ENCODE peak calls at places on chromosomes 6 and 20, in six cellular contexts. U is OCI-LY7, L is fibroblast of lung, I is left ventricle myocardium inferior, B is lung, R is colonic mucosa. N is an unnamed sample.

GRCh38 chr6:41705996-41706835 is 29.2 kb downstream of the TFEB start:
- DNase-seq in U (peak; percentile 94), L (peak; percentile 74), I (peak; percentile 82), B (peak; percentile 79), R (peak; percentile 76), N (peak; percentile 40)

GRCh38 chr6:111874030-111874425 is 776 bp upstream of the FYN start:
- DNase-seq in U (peak; percentile 65), L (peak; percentile 35), I (no peak), B (no peak), R (peak; percentile 48), N (no peak)

GRCh38 chr6:90294989-90295853 is 1.4 kb downstream of the BACH2 start:
- DNase-seq in U (peak; percentile 70), L (peak; percentile 58), I (peak; percentile 47), B (peak; percentile 31), R (peak; percentile 28), N (peak; percentile 49)

GRCh38 chr6:37303891-37304503 is 46.1 kb upstream of the TMEM217 start:
- DNase-seq in U (peak; percentile 43), L (peak; percentile 34), I (no peak), B (no peak), R (no peak), N (no peak)

GRCh38 chr20:36613974-36614373 is 8.4 kb downstream of the RAB5IF start:
- DNase-seq in U (no peak), L (no peak), I (no peak), B (peak; percentile 45), R (peak; percentile 34), N (peak; percentile 63)

GRCh38 chr6:157078326-157078725 is 245.0 kb downstream of the TMEM242 start:
- DNase-seq in U (no peak), L (no peak), I (no peak), B (no peak), R (no peak), N (no peak)

GRCh38 chr20:11260611-11261010 is 586.8 kb upstream of the JAG1 start:
- DNase-seq in U (no peak), L (peak; percentile 92), I (no peak), B (no peak), R (no peak), N (no peak)

GRCh38 chr6:146878564-146879343 is 280.0 kb downstream of the ADGB start:
- DNase-seq in U (no peak), L (no peak), I (no peak), B (no peak), R (no peak), N (no peak)

GRCh38 chr6:53664623-53665022 is 933 bp downstream of the KLHL31 start:
- DNase-seq in U (no peak), L (no peak), I (peak; percentile 69), B (no peak), R (no peak), N (no peak)

GRCh38 chr6:149683256-149683860 is 34.5 kb downstream of the LATS1 start:
- DNase-seq in U (no peak), L (no peak), I (no peak), B (no peak), R (no peak), N (no peak)

GRCh38 chr6:112337209-112337638 is 9.9 kb upstream of the RFPL4B start:
- DNase-seq in U (peak; percentile 5), L (peak; percentile 86), I (peak; percentile 27), B (peak; percentile 40), R (peak; percentile 32), N (peak; percentile 49)

DNA sequence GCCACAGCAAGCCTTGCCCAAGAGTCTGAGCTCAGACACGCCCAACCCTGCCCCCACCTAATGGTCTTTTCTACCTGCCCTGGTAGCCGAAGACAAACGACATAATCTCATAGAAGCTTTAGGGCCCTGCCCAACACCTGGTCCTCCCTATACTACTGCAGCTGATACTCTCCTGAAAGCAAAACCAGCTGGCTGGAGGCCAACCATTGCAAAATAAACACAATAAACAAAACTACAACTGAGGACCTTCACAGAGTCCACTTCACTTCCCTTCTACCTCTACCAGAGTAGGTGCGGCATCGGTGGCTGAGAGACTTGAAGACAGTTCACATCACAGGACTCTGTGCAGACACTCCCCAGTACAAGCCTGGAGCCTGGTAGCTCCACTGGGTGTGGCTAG is 476.2 kb downstream of the MMUT start:
- DNase-seq in U (no peak), L (no peak), I (no peak), B (no peak), R (peak; percentile 41), N (no peak)
- H3K9me3 ChIP-seq in U (no peaks in the 10 kb centered on the region), L (no peaks in the 10 kb centered on the region), I (peaks cover 38% of the 10 kb centered on the region), B (no peaks in the 10 kb centered on the region), R (no peaks in the 10 kb centered on the region), N (no peaks in the 10 kb centered on the region)

GRCh38 chr6:73121421-73121993 is 103.8 kb downstream of the KHDC1L start:
- DNase-seq in U (no peak), L (peak; percentile 77), I (no peak), B (no peak), R (no peak), N (no peak)
- TF ChIP-seq CTCF in U (no peak), L (no peak), I (no peak), B (no peak), R (no peak), N (no peak)

GRCh38 chr20:7015257-7015656 is 247.8 kb downstream of the BMP2 start:
- DNase-seq in U (no peak), L (no peak), I (no peak), B (peak; percentile 34), R (no peak), N (no peak)

DNA sequence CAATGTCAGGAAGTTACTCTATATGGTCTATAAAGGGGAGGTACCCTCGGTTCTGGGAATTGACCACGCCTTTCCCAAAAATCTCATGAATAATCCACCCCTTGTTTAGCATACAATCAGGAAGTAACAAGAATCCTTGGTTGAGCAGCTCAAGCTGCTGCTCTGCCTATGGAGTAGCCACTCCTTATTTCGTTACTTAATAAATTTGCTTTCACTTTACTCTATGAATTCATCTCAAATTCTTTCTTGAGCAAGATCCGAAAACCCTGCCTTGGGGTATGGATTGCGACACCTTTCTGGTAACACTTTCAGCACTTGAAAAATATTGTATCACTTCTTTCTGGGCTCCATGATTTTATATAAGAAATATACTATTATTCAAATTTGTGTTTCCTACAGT is 243.1 kb downstream of the BMP2 start:
- DNase-seq in U (no peak), L (no peak), I (no peak), B (no peak), R (no peak), N (no peak)
- H3K9me3 ChIP-seq in U (no peaks in the 10 kb centered on the region), L (no peaks in the 10 kb centered on the region), I (peaks cover 43% of the 10 kb centered on the region), B (no peaks in the 10 kb centered on the region), R (no peaks in the 10 kb centered on the region), N (no peaks in the 10 kb centered on the region)

DNA sequence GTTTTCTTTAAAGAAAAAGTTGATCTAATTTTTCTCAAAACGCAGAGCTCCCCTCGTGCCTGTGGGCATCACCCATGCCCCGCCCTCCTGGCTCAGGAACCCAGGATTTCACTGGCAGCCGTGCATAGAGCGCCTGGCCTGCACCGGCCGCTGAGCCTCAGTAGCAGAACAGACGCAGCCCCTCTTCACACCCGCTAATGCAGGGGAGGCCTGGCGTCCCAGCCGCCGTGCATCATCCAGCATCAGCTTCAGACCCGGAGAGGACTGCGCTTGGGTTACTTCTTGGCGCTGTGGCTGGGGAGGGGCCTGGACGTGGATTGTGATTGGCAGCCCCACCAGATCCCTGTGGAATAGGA is 18.1 kb downstream of the RBM38 start:
- DNase-seq in U (no peak), L (no peak), I (no peak), B (no peak), R (no peak), N (no peak)
- TF ChIP-seq CTCF in U (no peak), L (no peak), I (no peak), B (no peak), R (no peak), N (no peak)

GRCh38 chr6:164998297-164998696 is 311.1 kb downstream of the C6orf118 start:
- DNase-seq in U (no peak), L (no peak), I (no peak), B (no peak), R (no peak), N (no peak)
- H3K9me3 ChIP-seq in U (no peaks in the 10 kb centered on the region), L (no peaks in the 10 kb centered on the region), I (peaks cover 8% of the 10 kb centered on the region), B (no peaks in the 10 kb centered on the region), R (no peaks in the 10 kb centered on the region), N (no peaks in the 10 kb centered on the region)

DNA sequence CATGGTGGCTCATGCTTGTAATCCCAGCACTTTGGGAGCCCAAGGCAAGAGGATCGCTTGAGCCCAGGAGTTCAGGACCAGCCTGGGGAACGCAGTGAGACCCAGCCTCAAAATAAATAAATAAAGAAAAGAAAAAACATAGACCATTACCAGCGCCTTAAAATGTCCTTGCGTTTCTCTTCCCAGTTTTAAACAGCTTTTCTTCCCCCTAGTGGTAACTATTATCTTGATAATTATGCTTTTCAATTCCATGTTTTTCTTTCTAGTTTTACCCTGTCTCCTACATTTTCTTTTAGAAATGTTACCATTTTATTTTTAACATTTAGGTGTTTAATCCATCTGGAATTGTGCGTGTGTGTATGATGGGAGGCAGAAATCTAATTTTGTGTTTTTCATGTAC is 24.4 kb downstream of the DNAH8 start:
- DNase-seq in U (no peak), L (no peak), I (no peak), B (no peak), R (no peak), N (no peak)
- TF ChIP-seq CTCF in U (peak; percentile 55), L (peak; percentile 16), I (peak; percentile 34), B (no peak), R (no peak), N (peak; percentile 19)

DNA sequence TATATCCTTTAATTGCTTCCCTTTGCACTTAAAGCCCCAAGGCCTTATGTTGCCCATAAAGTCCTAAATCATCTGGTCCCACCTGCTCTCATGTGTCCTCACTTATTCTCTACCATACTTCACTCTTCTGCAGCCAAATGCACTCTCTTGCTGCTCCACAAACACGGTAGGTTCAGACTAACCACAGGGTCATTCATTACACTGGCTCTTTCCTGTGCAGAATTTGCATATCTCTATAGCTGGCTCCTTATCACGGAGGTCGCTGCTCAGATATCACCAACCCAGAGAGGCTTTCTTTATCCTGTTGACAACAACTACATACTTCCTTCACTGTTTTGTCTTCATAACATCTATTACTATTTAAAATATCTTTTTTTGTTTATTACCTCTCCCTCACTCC is 86.8 kb downstream of the MOXD1 start:
- DNase-seq in U (no peak), L (no peak), I (no peak), B (no peak), R (no peak), N (no peak)
- H3K9me3 ChIP-seq in U (peaks cover 54% of the 10 kb centered on the region), L (no peaks in the 10 kb centered on the region), I (peaks cover 51% of the 10 kb centered on the region), B (peaks cover 8% of the 10 kb centered on the region), R (no peaks in the 10 kb centered on the region), N (no peaks in the 10 kb centered on the region)

GRCh38 chr6:35258858-35259193 is 709 bp upstream of the ZNF76 start:
- DNase-seq in U (no peak), L (peak; percentile 66), I (peak; percentile 19), B (no peak), R (no peak), N (no peak)
- TF ChIP-seq CTCF in U (peak; percentile 44), L (no peak), I (no peak), B (no peak), R (no peak), N (no peak)

DNA sequence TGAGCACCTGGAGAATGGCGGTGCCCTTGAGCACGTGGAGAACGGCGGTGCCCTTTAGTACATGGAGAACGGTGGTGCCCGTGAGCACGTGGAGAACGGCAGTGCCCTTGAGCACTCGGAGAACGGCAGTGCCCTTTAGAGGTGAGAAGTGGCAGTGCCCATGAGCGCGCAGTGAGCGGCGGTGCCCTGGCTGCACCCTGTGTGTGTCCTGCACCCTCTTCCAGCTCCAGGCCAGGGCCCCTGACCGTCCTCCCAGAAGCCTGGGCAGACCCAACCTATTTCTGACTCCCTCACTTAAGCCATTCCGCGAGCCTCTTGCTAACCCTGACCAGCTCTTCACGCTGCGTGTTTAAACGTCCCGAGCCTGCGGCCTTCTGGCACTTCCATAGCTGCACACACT is 151.3 kb downstream of the DLL1 start:
- DNase-seq in U (no peak), L (no peak), I (no peak), B (no peak), R (no peak), N (peak; percentile 4)
- H3K9me3 ChIP-seq in U (peaks cover 3% of the 10 kb centered on the region), L (no peaks in the 10 kb centered on the region), I (peaks cover 13% of the 10 kb centered on the region), B (no peaks in the 10 kb centered on the region), R (no peaks in the 10 kb centered on the region), N (no peaks in the 10 kb centered on the region)